ENCODE peak calls at places on chromosomes 13 and 19, in four cellular contexts. D is adipocyte, O is fibroblast of mammary gland, Y is choroid plexus epithelial cell. V is an unnamed sample.

GRCh38 chr19:13795595-13796300 is 505 bp downstream of the ZSWIM4 start:
- DNase-seq in O (no peak), D (no peak), Y (peak; percentile 30), V (no peak)

GRCh38 chr13:51999525-51999924 is 11.7 kb downstream of the ATP7B start:
- DNase-seq in O (peak; percentile 31), Y (no peak), D (no peak), V (peak; percentile 42)

GRCh38 chr13:26050568-26051230 is 1.1 kb downstream of the SHISA2 start:
- DNase-seq in Y (peak; percentile 47), D (peak; percentile 44), O (no peak), V (peak; percentile 22)

GRCh38 chr19:46733693-46734240 is 12.1 kb upstream of the FKRP start:
- DNase-seq in D (no peak), O (no peak), Y (no peak), V (no peak)

GRCh38 chr13:19622189-19622588 is 11.3 kb upstream of the MPHOSPH8 start:
- DNase-seq in D (no peak), Y (no peak), O (no peak), V (no peak)

GRCh38 chr13:102721800-102722231 is 27.0 kb upstream of the METTL21C start:
- DNase-seq in D (no peak), Y (peak; percentile 60), O (peak; percentile 95), V (peak; percentile 13)

GRCh38 chr13:113926951-113927660 is 46.8 kb downstream of the C13orf46 start:
- DNase-seq in O (no peak), D (no peak), Y (no peak), V (no peak)

GRCh38 chr19:28258794-28259193 is 954.2 kb downstream of the UQCRFS1 start:
- DNase-seq in O (no peak), D (no peak), Y (no peak), V (no peak)

GRCh38 chr13:41811588-41812021 is 149.3 kb downstream of the VWA8 start:
- DNase-seq in O (no peak), Y (no peak), D (no peak), V (no peak)

GRCh38 chr13:36282818-36283432 is 14.7 kb downstream of the CCDC169 start:
- DNase-seq in O (peak; percentile 62), Y (peak; percentile 65), D (peak; percentile 86), V (peak; percentile 28)

GRCh38 chr19:4077800-4078683 is 11.3 kb upstream of the ZBTB7A start:
- DNase-seq in O (no peak), Y (no peak), D (peak; percentile 59), V (no peak)

GRCh38 chr19:41937976-41938375 is 9.7 kb upstream of the ERFL start:
- DNase-seq in Y (no peak), O (no peak), D (no peak), V (no peak)

GRCh38 chr13:54241719-54242118 is 1213.1 kb downstream of the OLFM4 start:
- DNase-seq in Y (no peak), O (no peak), D (no peak), V (no peak)

GRCh38 chr13:30792257-30793000 is 57.1 kb downstream of the ALOX5AP start:
- DNase-seq in D (peak; percentile 97), O (peak; percentile 94), Y (peak; percentile 98), V (peak; percentile 93)

GRCh38 chr19:3642987-3643386 is 16.4 kb upstream of the CACTIN start:
- DNase-seq in O (no peak), D (peak; percentile 10), Y (no peak), V (no peak)

GRCh38 chr19:6476896-6477431 is 4.6 kb downstream of the DENND1C start:
- DNase-seq in Y (no peak), O (no peak), D (no peak), V (no peak)
- H3K4me3 ChIP-seq in Y (peak overlapping the region; percentile 32), O (no peak overlapping the region), D (no peak overlapping the region), V (peak overlapping the region; percentile 33)

GRCh38 chr19:18647371-18647767 is 10.5 kb downstream of the KLHL26 start:
- DNase-seq in Y (no peak), O (no peak), D (no peak), V (no peak)

GRCh38 chr19:18650048-18650435 is 13.2 kb downstream of the KLHL26 start:
- DNase-seq in O (peak; percentile 50), Y (peak; percentile 89), D (peak; percentile 35), V (no peak)

GRCh38 chr19:18649371-18650047 is 12.7 kb downstream of the KLHL26 start:
- DNase-seq in Y (peak; percentile 72), O (peak; percentile 30), D (no peak), V (peak; percentile 58)

GRCh38 chr19:18647807-18648206 is 11.0 kb downstream of the KLHL26 start:
- DNase-seq in Y (no peak), D (no peak), O (no peak), V (no peak)

DNA sequence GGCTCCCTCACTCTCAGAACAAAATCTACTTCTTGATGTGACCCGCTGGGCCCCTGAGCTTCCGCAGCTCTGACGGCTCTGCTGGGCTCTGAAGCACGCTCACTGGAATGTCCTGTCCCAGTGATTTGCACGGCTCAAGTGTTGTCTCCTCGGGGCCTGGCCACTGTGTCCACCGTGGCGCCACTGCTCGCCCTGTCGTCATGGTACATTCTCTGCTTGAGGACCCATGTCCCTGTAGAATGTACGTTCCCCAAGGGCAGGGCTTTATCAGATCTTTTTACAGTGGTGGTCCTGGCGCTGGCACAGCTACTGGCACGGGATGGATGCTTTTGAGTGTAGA is 12.1 kb downstream of the KLHL26 start:
- DNase-seq in Y (peak; percentile 37), O (no peak), D (no peak), V (no peak)
- H3K4me3 ChIP-seq in Y (no peak overlapping the region), O (no peak overlapping the region), D (peak overlapping the region; percentile 71), V (no peak overlapping the region)

DNA sequence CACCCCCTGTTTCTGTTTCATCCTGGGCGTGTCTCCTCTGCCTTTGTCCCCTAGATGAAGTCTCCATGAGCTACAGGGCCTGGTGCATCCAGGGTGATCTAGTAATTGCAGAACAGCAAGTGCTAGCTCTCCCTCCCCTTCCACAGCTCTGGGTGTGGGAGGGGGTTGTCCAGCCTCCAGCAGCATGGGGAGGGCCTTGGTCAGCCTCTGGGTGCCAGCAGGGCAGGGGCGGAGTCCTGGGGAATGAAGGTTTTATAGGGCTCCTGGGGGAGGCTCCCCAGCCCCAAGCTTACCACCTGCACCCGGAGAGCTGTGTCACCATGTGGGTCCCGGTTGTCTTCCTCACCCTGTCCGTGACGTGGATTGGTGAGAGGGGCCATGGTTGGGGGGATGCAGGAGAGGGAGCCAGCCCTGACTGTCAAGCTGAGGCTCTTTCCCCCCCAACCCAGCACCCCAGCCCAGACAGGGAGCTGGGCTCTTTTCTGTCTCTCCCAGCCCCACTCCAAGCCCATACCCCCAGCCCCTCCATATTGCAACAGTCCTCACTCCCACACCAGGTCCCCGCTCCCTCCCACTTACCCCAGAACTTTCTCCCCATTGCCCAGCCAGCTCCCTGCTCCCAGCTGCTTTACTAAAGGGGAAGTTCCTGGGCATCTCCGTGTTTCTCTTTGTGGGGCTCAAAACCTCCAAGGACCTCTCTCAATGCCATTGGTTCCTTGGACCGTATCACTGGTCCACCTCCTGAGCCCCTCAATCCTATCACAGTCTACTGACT is at the start of gene KLK3:
- DNase-seq in Y (no peak), D (no peak), O (no peak), V (no peak)
- H3K4me3 ChIP-seq in Y (no peak within 1 kb of the TSS), D (no peak within 1 kb of the TSS), O (no peak within 1 kb of the TSS), V (no peak within 1 kb of the TSS)

GRCh38 chr13:110965755-110966134 is 50.9 kb upstream of the ANKRD10 start:
- DNase-seq in D (no peak), Y (no peak), O (no peak), V (no peak)
- H3K4me3 ChIP-seq in D (no peak overlapping the region), Y (no peak overlapping the region), O (no peak overlapping the region), V (no peak overlapping the region)

DNA sequence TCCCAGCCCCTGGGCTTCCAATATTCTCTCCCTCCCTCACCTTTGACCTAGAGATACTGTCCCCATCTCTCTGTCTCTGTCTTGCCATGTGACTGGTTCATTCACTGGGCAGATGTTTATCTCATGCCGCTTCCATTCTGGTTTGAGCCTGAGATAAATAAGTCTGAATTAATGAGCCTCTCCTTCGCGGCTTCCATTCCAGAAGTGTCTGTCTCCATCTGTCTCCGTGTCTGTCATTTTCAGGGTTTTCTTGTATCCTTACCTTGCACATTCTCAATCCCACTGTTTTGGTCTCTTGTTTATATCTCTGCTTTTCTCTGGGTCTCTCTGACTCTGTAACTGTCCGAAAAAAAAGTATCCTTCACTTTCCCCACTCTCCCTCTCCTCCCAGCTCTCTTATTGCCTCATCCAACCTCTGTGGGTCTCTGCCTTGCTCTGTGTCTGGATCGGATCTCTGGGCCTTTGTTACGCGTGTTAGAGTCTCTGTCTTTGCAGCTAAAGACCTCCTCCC is 4.3 kb downstream of the SPHK2 start:
- DNase-seq in O (no peak), D (peak; percentile 26), Y (no peak), V (no peak)
- H3K4me3 ChIP-seq in O (peak overlapping the region; percentile 49), D (peak overlapping the region; percentile 73), Y (peak overlapping the region; percentile 50), V (peak overlapping the region; percentile 62)

GRCh38 chr19:5805465-5806132 is 732 bp downstream of the NRTN start:
- DNase-seq in O (no peak), Y (peak; percentile 55), D (peak; percentile 84), V (no peak)
- H3K4me3 ChIP-seq in O (no peak overlapping the region), Y (peak overlapping the region; percentile 28), D (no peak overlapping the region), V (no peak overlapping the region)

GRCh38 chr19:20278342-20278741 is 111.3 kb downstream of the ZNF486 start:
- DNase-seq in D (peak; percentile 70), Y (no peak), O (no peak), V (peak; percentile 4)
- H3K4me3 ChIP-seq in D (no peak overlapping the region), Y (no peak overlapping the region), O (no peak overlapping the region), V (no peak overlapping the region)